ENCODE peak calls at places on chromosomes 12 and 14, in eight cellular contexts. N, M, V, P, S, X, Q and F are unnamed samples.
A peak's percentile ranks its signal among the peaks of the same experiment; 100 is the strongest.

GRCh38 chr14:104515059-104515810 is 64.3 kb upstream of the C14orf180 start:
- DNase-seq in N (no peak), M (no peak), V (no peak), P (no peak), S (no peak), X (no peak), Q (no peak), F (no peak)

GRCh38 chr12:106327256-106327852 is 24.8 kb downstream of the TCP11L2 start:
- DNase-seq in N (no peak), M (no peak), V (no peak), P (no peak), S (no peak), X (no peak), Q (no peak), F (no peak)

GRCh38 chr12:107670999-107671643 is 14.5 kb upstream of the PWP1 start:
- DNase-seq in N (no peak), M (peak; percentile 33), V (peak; percentile 27), P (peak; percentile 38), S (peak; percentile 47), X (peak; percentile 57), Q (no peak), F (no peak)

GRCh38 chr14:95523051-95523817 is 6.8 kb upstream of the SYNE3 start:
- DNase-seq in N (no peak), M (no peak), V (no peak), P (peak; percentile 17), S (no peak), X (peak; percentile 81), Q (no peak), F (no peak)

GRCh38 chr14:75361751-75362433 is 65.9 kb upstream of the JDP2 start:
- DNase-seq in N (no peak), M (peak; percentile 85), V (peak; percentile 61), P (no peak), S (no peak), X (no peak), Q (no peak), F (no peak)

GRCh38 chr14:39474416-39474911 is 42.2 kb upstream of the FBXO33 start:
- DNase-seq in N (no peak), M (no peak), V (no peak), P (no peak), S (no peak), X (no peak), Q (no peak), F (no peak)

GRCh38 chr14:69268763-69269162 is 8.8 kb downstream of the GALNT16 start:
- DNase-seq in N (no peak), M (peak; percentile 63), V (peak; percentile 35), P (no peak), S (peak; percentile 27), X (peak; percentile 39), Q (no peak), F (no peak)

GRCh38 chr12:1213205-1213604 is 222.2 kb downstream of the ERC1 start:
- DNase-seq in N (no peak), M (no peak), V (no peak), P (no peak), S (no peak), X (no peak), Q (no peak), F (no peak)

GRCh38 chr12:48125985-48126384 is 6.8 kb downstream of the PFKM start:
- DNase-seq in N (no peak), M (no peak), V (no peak), P (no peak), S (no peak), X (no peak), Q (no peak), F (no peak)

GRCh38 chr14:87111141-87111540 is 881.8 kb downstream of the GALC start:
- DNase-seq in N (no peak), M (no peak), V (no peak), P (no peak), S (no peak), X (no peak), Q (no peak), F (no peak)

GRCh38 chr12:57129311-57130288 is 1.3 kb downstream of the LRP1 start:
- DNase-seq in N (no peak), M (no peak), V (peak; percentile 78), P (no peak), S (peak; percentile 82), X (no peak), Q (no peak), F (no peak)

GRCh38 chr12:57131896-57132744 is 3.8 kb downstream of the LRP1 start:
- DNase-seq in N (no peak), M (no peak), V (peak; percentile 44), P (no peak), S (peak; percentile 87), X (no peak), Q (no peak), F (no peak)

GRCh38 chr12:57133013-57133569 is 4.8 kb downstream of the LRP1 start:
- DNase-seq in N (no peak), M (no peak), V (peak; percentile 67), P (no peak), S (no peak), X (peak; percentile 63), Q (no peak), F (no peak)

GRCh38 chr12:57128519-57129247 is 400 bp downstream of the LRP1 start:
- DNase-seq in N (no peak), M (no peak), V (peak; percentile 39), P (no peak), S (peak; percentile 82), X (no peak), Q (no peak), F (no peak)

DNA sequence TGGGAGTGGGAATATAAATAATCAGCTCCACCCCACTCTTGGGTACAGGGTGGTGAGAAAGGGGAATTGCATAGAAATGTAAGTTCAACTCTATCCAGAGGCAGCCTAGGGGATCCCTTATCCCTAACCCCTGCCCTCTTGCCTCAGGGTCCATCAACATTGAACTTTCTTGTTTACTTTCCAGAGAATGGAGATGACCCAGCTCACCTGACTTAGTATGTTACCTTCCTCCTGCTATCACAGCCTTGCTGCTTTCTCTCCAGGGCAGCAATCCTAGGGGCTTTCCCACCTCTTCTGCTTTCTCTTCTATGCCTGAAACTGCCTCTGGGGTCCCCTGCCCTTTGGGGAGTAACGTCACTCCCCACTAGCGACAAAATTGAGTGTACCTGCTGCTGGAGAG is 2.7 kb downstream of the LRP1 start:
- DNase-seq in N (no peak), M (no peak), V (no peak), P (no peak), S (no peak), X (no peak), Q (no peak), F (no peak)
- H3K4me3 ChIP-seq in N (no peak overlapping the region), M (peak overlapping the region; percentile 94), V (peak overlapping the region; percentile 84), P (no peak overlapping the region), S (no peak overlapping the region), X (peak overlapping the region; percentile 85), Q (no peak overlapping the region), F (peak overlapping the region; percentile 87)

DNA sequence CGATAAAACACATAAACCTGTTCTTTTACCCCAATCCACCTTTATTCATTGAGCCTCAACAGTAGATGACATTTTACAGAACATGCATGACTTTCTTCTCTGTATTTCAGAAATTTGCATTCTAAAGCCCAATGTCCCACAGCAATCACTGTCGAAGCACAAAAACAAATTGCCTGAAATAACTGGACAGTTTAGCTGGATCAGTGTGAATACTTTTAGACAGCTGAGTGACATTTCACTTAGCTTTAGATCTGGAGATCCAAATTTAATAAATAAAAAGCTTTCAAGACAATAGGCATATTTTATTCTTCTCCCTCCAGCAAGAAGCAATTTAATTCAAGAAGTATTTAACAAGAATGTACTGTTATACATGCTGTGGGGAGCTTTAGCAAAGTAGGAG is 109.1 kb upstream of the FSCB start:
- DNase-seq in N (no peak), M (no peak), V (no peak), P (no peak), S (no peak), X (no peak), Q (no peak), F (no peak)
- H3K4me3 ChIP-seq in N (no peak overlapping the region), M (no peak overlapping the region), V (no peak overlapping the region), P (no peak overlapping the region), S (no peak overlapping the region), X (no peak overlapping the region), Q (no peak overlapping the region), F (no peak overlapping the region)

DNA sequence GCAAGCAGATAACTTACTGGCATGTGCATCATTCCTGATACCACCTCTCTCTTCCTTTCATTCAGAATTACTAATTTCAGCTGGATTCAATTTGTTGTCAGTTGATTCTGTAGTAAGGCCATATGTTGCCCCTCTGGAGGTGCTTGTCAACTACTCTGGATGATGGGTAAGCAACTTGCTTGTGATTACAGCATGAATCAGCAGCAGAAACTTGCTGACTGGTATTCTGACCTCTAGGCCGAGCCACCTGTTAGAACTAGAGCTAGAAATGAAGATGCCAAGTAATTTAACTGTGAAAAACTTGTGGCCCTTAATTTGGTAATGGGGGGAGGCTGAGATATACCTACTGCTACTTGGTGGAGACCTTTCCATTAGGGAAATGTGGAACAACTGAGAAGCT is 5.1 kb downstream of the RNF10 start:
- DNase-seq in N (no peak), M (no peak), V (peak; percentile 24), P (no peak), S (no peak), X (peak; percentile 38), Q (no peak), F (no peak)
- H3K4me3 ChIP-seq in N (peak overlapping the region; percentile 7), M (no peak overlapping the region), V (peak overlapping the region; percentile 35), P (no peak overlapping the region), S (no peak overlapping the region), X (no peak overlapping the region), Q (no peak overlapping the region), F (no peak overlapping the region)

GRCh38 chr14:56126514-56126913 is 8.3 kb downstream of the PELI2 start:
- DNase-seq in N (no peak), M (no peak), V (no peak), P (no peak), S (no peak), X (no peak), Q (no peak), F (no peak)

GRCh38 chr14:56122306-56122705 is 4.1 kb downstream of the PELI2 start:
- DNase-seq in N (no peak), M (no peak), V (peak; percentile 50), P (no peak), S (no peak), X (no peak), Q (no peak), F (no peak)

GRCh38 chr14:56125772-56126411 is 7.7 kb downstream of the PELI2 start:
- DNase-seq in N (no peak), M (no peak), V (no peak), P (no peak), S (peak; percentile 38), X (no peak), Q (no peak), F (no peak)

GRCh38 chr14:56121786-56122185 is 3.6 kb downstream of the PELI2 start:
- DNase-seq in N (no peak), M (no peak), V (peak; percentile 46), P (no peak), S (no peak), X (no peak), Q (no peak), F (no peak)

GRCh38 chr14:56124296-56124695 is 6.1 kb downstream of the PELI2 start:
- DNase-seq in N (no peak), M (no peak), V (peak; percentile 42), P (no peak), S (no peak), X (no peak), Q (no peak), F (no peak)
- H3K4me3 ChIP-seq in N (no peak overlapping the region), M (no peak overlapping the region), V (no peak overlapping the region), P (no peak overlapping the region), S (no peak overlapping the region), X (no peak overlapping the region), Q (no peak overlapping the region), F (no peak overlapping the region)

GRCh38 chr14:94077111-94077821 is 3.7 kb downstream of the DDX24 start:
- DNase-seq in N (no peak), M (no peak), V (no peak), P (no peak), S (no peak), X (no peak), Q (no peak), F (no peak)
- H3K4me3 ChIP-seq in N (peak overlapping the region; percentile 83), M (peak overlapping the region; percentile 92), V (peak overlapping the region; percentile 90), P (no peak overlapping the region), S (no peak overlapping the region), X (no peak overlapping the region), Q (no peak overlapping the region), F (no peak overlapping the region)